ENCODE peak calls at places on chromosomes 4 and X, in four cellular contexts. L is T47D; N is activated T-cell treated with anti-CD3 and anti-CD28 coated beads, Interleukin-2, amount 50 U/mL, for 72 hours; V is brain microvascular endothelial cell. B is an unnamed sample.

GRCh38 chrX:130896816-130897508 is 6.0 kb downstream of the ENOX2 start:
- DNase-seq in L (no peak), N (no peak), V (no peak), B (no peak)

GRCh38 chrX:63686878-63687714 is 97.9 kb downstream of the ARHGEF9 start:
- DNase-seq in L (peak), N (peak), V (peak), B (peak)

GRCh38 chrX:136767104-136767941 is 13.4 kb downstream of the ARHGEF6 start:
- DNase-seq in L (peak), N (peak), V (peak), B (peak)

GRCh38 chr4:176499518-176499917 is 179.8 kb downstream of the SPCS3 start:
- DNase-seq in L (no peak), N (no peak), V (no peak), B (peak)

GRCh38 chr4:169615467-169616106 is 3.2 kb upstream of the NEK1 start:
- DNase-seq in L (no peak), N (peak), V (peak), B (peak)

GRCh38 chrX:41273638-41274037 is 60.3 kb upstream of the DDX3X start:
- DNase-seq in L (no peak), N (no peak), V (no peak), B (peak)

GRCh38 chr4:40933272-40934053 is 183.7 kb downstream of the NSUN7 start:
- DNase-seq in L (no peak), N (no peak), V (no peak), B (no peak)

GRCh38 chr4:16722386-16722785 is 176.1 kb downstream of the LDB2 start:
- DNase-seq in L (no peak), N (no peak), V (no peak), B (no peak)

GRCh38 chrX:30156009-30156408 is 59.4 kb upstream of the MAGEB2 start:
- DNase-seq in L (no peak), N (no peak), V (no peak), B (no peak)